ENCODE peak calls at places on chromosomes 5 and 9, in seven cellular contexts. One of them, this sample, is unnamed.

GRCh38 chr9:116288658-116289057 is 135.1 kb downstream of the PAPPA start:
- DNase-seq in OCI-LY7: no peak
- DNase-seq in activated T-helper 2 cell treated with anti-CD3 and anti-CD28 coated beads, Interferon-gamma antibody, Interleukin-2, Interleukin-4, amounts not matched to agents 10 μg/mL and 5 μg/mL and 100 μg/mL, durations not matched to agents 14 hours and 24 hours and 36 hours: no peak
- DNase-seq in KG1: no peak
- DNase-seq in NCI-H460: no peak
- DNase-seq in NCI-H524: no peak
- DNase-seq in small intestine: no peak
- DNase-seq in this sample: no peak

GRCh38 chr5:163408311-163408923 is 29.0 kb upstream of the CCNG1 start:
- DNase-seq in OCI-LY7: peak; percentile 69
- DNase-seq in small intestine: peak; percentile 54
- DNase-seq in NCI-H460: peak; percentile 57
- DNase-seq in activated T-helper 2 cell treated with anti-CD3 and anti-CD28 coated beads, Interferon-gamma antibody, Interleukin-2, Interleukin-4, amounts not matched to agents 10 μg/mL and 5 μg/mL and 100 μg/mL, durations not matched to agents 14 hours and 24 hours and 36 hours: peak; percentile 27
- DNase-seq in NCI-H524: peak; percentile 63
- DNase-seq in KG1: no peak
- DNase-seq in this sample: peak; percentile 72

GRCh38 chr5:133519191-133519590 is 93.2 kb downstream of the FSTL4 start:
- DNase-seq in KG1: no peak
- DNase-seq in activated T-helper 2 cell treated with anti-CD3 and anti-CD28 coated beads, Interferon-gamma antibody, Interleukin-2, Interleukin-4, amounts not matched to agents 10 μg/mL and 5 μg/mL and 100 μg/mL, durations not matched to agents 14 hours and 24 hours and 36 hours: no peak
- DNase-seq in small intestine: no peak
- DNase-seq in NCI-H524: no peak
- DNase-seq in OCI-LY7: no peak
- DNase-seq in NCI-H460: no peak
- DNase-seq in this sample: no peak

GRCh38 chr5:32712463-32713395 is 1.6 kb downstream of the NPR3 start:
- DNase-seq in OCI-LY7: no peak
- DNase-seq in NCI-H460: no peak
- DNase-seq in NCI-H524: no peak
- DNase-seq in KG1: peak; percentile 48
- DNase-seq in activated T-helper 2 cell treated with anti-CD3 and anti-CD28 coated beads, Interferon-gamma antibody, Interleukin-2, Interleukin-4, amounts not matched to agents 10 μg/mL and 5 μg/mL and 100 μg/mL, durations not matched to agents 14 hours and 24 hours and 36 hours: no peak
- DNase-seq in small intestine: no peak
- DNase-seq in this sample: no peak

GRCh38 chr5:96718635-96719077 is 56.5 kb downstream of the CAST start:
- DNase-seq in NCI-H460: no peak
- DNase-seq in activated T-helper 2 cell treated with anti-CD3 and anti-CD28 coated beads, Interferon-gamma antibody, Interleukin-2, Interleukin-4, amounts not matched to agents 10 μg/mL and 5 μg/mL and 100 μg/mL, durations not matched to agents 14 hours and 24 hours and 36 hours: no peak
- DNase-seq in small intestine: peak; percentile 74
- DNase-seq in KG1: no peak
- DNase-seq in NCI-H524: no peak
- DNase-seq in OCI-LY7: no peak
- DNase-seq in this sample: no peak

GRCh38 chr9:72952394-72952720 is 496 bp downstream of the ALDH1A1 start:
- DNase-seq in KG1: no peak
- DNase-seq in OCI-LY7: no peak
- DNase-seq in small intestine: peak; percentile 35
- DNase-seq in activated T-helper 2 cell treated with anti-CD3 and anti-CD28 coated beads, Interferon-gamma antibody, Interleukin-2, Interleukin-4, amounts not matched to agents 10 μg/mL and 5 μg/mL and 100 μg/mL, durations not matched to agents 14 hours and 24 hours and 36 hours: no peak
- DNase-seq in NCI-H460: no peak
- DNase-seq in NCI-H524: no peak
- DNase-seq in this sample: no peak

GRCh38 chr5:168104811-168105481 is 186.5 kb upstream of the WWC1 start:
- DNase-seq in NCI-H524: no peak
- DNase-seq in OCI-LY7: no peak
- DNase-seq in small intestine: peak; percentile 72
- DNase-seq in NCI-H460: no peak
- DNase-seq in activated T-helper 2 cell treated with anti-CD3 and anti-CD28 coated beads, Interferon-gamma antibody, Interleukin-2, Interleukin-4, amounts not matched to agents 10 μg/mL and 5 μg/mL and 100 μg/mL, durations not matched to agents 14 hours and 24 hours and 36 hours: no peak
- DNase-seq in KG1: no peak
- DNase-seq in this sample: peak; percentile 39

GRCh38 chr5:134600600-134600999 is 32.0 kb downstream of the SAR1B start:
- DNase-seq in NCI-H460: no peak
- DNase-seq in KG1: no peak
- DNase-seq in OCI-LY7: no peak
- DNase-seq in activated T-helper 2 cell treated with anti-CD3 and anti-CD28 coated beads, Interferon-gamma antibody, Interleukin-2, Interleukin-4, amounts not matched to agents 10 μg/mL and 5 μg/mL and 100 μg/mL, durations not matched to agents 14 hours and 24 hours and 36 hours: no peak
- DNase-seq in NCI-H524: no peak
- DNase-seq in small intestine: no peak
- DNase-seq in this sample: no peak

GRCh38 chr9:92590386-92590785 is 54.6 kb upstream of the ECM2 start:
- DNase-seq in NCI-H524: no peak
- DNase-seq in KG1: no peak
- DNase-seq in activated T-helper 2 cell treated with anti-CD3 and anti-CD28 coated beads, Interferon-gamma antibody, Interleukin-2, Interleukin-4, amounts not matched to agents 10 μg/mL and 5 μg/mL and 100 μg/mL, durations not matched to agents 14 hours and 24 hours and 36 hours: no peak
- DNase-seq in OCI-LY7: no peak
- DNase-seq in small intestine: no peak
- DNase-seq in NCI-H460: no peak
- DNase-seq in this sample: no peak

GRCh38 chr9:108103294-108103693 is 613.7 kb upstream of the KLF4 start:
- DNase-seq in activated T-helper 2 cell treated with anti-CD3 and anti-CD28 coated beads, Interferon-gamma antibody, Interleukin-2, Interleukin-4, amounts not matched to agents 10 μg/mL and 5 μg/mL and 100 μg/mL, durations not matched to agents 14 hours and 24 hours and 36 hours: no peak
- DNase-seq in KG1: no peak
- DNase-seq in small intestine: no peak
- DNase-seq in NCI-H460: no peak
- DNase-seq in OCI-LY7: no peak
- DNase-seq in NCI-H524: no peak
- DNase-seq in this sample: no peak

GRCh38 chr9:107750741-107751521 is 261.4 kb upstream of the KLF4 start:
- DNase-seq in NCI-H524: no peak
- DNase-seq in OCI-LY7: no peak
- DNase-seq in activated T-helper 2 cell treated with anti-CD3 and anti-CD28 coated beads, Interferon-gamma antibody, Interleukin-2, Interleukin-4, amounts not matched to agents 10 μg/mL and 5 μg/mL and 100 μg/mL, durations not matched to agents 14 hours and 24 hours and 36 hours: no peak
- DNase-seq in KG1: no peak
- DNase-seq in small intestine: peak; percentile 20
- DNase-seq in NCI-H460: peak; percentile 91
- DNase-seq in this sample: no peak

GRCh38 chr5:98110270-98110669 is 663.2 kb upstream of the RGMB start:
- DNase-seq in small intestine: no peak
- DNase-seq in NCI-H460: no peak
- DNase-seq in activated T-helper 2 cell treated with anti-CD3 and anti-CD28 coated beads, Interferon-gamma antibody, Interleukin-2, Interleukin-4, amounts not matched to agents 10 μg/mL and 5 μg/mL and 100 μg/mL, durations not matched to agents 14 hours and 24 hours and 36 hours: no peak
- DNase-seq in NCI-H524: peak; percentile 2
- DNase-seq in OCI-LY7: no peak
- DNase-seq in KG1: no peak
- DNase-seq in this sample: no peak

GRCh38 chr9:40926404-40927259 is 201.8 kb downstream of the FOXD4L6 start:
- DNase-seq in KG1: no peak
- DNase-seq in NCI-H460: no peak
- DNase-seq in activated T-helper 2 cell treated with anti-CD3 and anti-CD28 coated beads, Interferon-gamma antibody, Interleukin-2, Interleukin-4, amounts not matched to agents 10 μg/mL and 5 μg/mL and 100 μg/mL, durations not matched to agents 14 hours and 24 hours and 36 hours: no peak
- DNase-seq in NCI-H524: no peak
- DNase-seq in OCI-LY7: no peak
- DNase-seq in small intestine: no peak
- DNase-seq in this sample: no peak

GRCh38 chr9:94802795-94803194 is 76.3 kb downstream of the AOPEP start:
- DNase-seq in KG1: no peak
- DNase-seq in OCI-LY7: no peak
- DNase-seq in activated T-helper 2 cell treated with anti-CD3 and anti-CD28 coated beads, Interferon-gamma antibody, Interleukin-2, Interleukin-4, amounts not matched to agents 10 μg/mL and 5 μg/mL and 100 μg/mL, durations not matched to agents 14 hours and 24 hours and 36 hours: no peak
- DNase-seq in NCI-H524: no peak
- DNase-seq in NCI-H460: no peak
- DNase-seq in small intestine: no peak
- DNase-seq in this sample: no peak

GRCh38 chr5:75236322-75237316 is at the start of gene ANKRD31:
- DNase-seq in KG1: peak; percentile 96
- DNase-seq in OCI-LY7: peak; percentile 77
- DNase-seq in NCI-H460: peak; percentile 78
- DNase-seq in small intestine: peak; percentile 86
- DNase-seq in NCI-H524: peak; percentile 84
- DNase-seq in activated T-helper 2 cell treated with anti-CD3 and anti-CD28 coated beads, Interferon-gamma antibody, Interleukin-2, Interleukin-4, amounts not matched to agents 10 μg/mL and 5 μg/mL and 100 μg/mL, durations not matched to agents 14 hours and 24 hours and 36 hours: peak; percentile 83
- DNase-seq in this sample: no peak

GRCh38 chr9:113219972-113220371 is 1.1 kb downstream of the FKBP15 start:
- DNase-seq in NCI-H460: no peak
- DNase-seq in OCI-LY7: peak; percentile 30
- DNase-seq in NCI-H524: no peak
- DNase-seq in small intestine: no peak
- DNase-seq in KG1: no peak
- DNase-seq in activated T-helper 2 cell treated with anti-CD3 and anti-CD28 coated beads, Interferon-gamma antibody, Interleukin-2, Interleukin-4, amounts not matched to agents 10 μg/mL and 5 μg/mL and 100 μg/mL, durations not matched to agents 14 hours and 24 hours and 36 hours: no peak
- DNase-seq in this sample: no peak

This sample was measured in SK-N-MC.